ENCODE peak calls at places on chromosomes 1 and 21, in four cellular contexts. C is IMR-90, M is neuronal stem cell, O is H1. F is an unnamed sample.

GRCh38 chr1:159869173-159869572 is 6.7 kb upstream of the VSIG8 start:
- DNase-seq in M (no peak), C (peak; percentile 86), O (no peak), F (peak; percentile 68)

GRCh38 chr1:46223472-46223943 is 20.4 kb downstream of the LURAP1 start:
- DNase-seq in C (peak; percentile 93), M (peak; percentile 71), O (peak; percentile 63), F (peak; percentile 88)

GRCh38 chr1:225445644-225446297 is 17.9 kb upstream of the LBR start:
- DNase-seq in O (no peak), M (no peak), C (no peak), F (no peak)

GRCh38 chr1:150963535-150964489 is 10.8 kb downstream of the CERS2 start:
- DNase-seq in M (no peak), O (no peak), C (no peak), F (no peak)

GRCh38 chr1:28860332-28861073 is 48.5 kb downstream of the OPRD1 start:
- DNase-seq in M (no peak), C (no peak), O (no peak), F (peak; percentile 6)

GRCh38 chr1:188463919-188464318 is 1635.2 kb downstream of the PLA2G4A start:
- DNase-seq in M (no peak), O (no peak), C (peak; percentile 23), F (no peak)

GRCh38 chr21:36646011-36646410 is 52.9 kb upstream of the SIM2 start:
- DNase-seq in C (no peak), M (no peak), O (no peak), F (no peak)

GRCh38 chr1:76254165-76255043 is 179.9 kb downstream of the ST6GALNAC3 start:
- DNase-seq in C (no peak), O (no peak), M (no peak), F (peak; percentile 62)

GRCh38 chr1:2001773-2002411 is 1.7 kb downstream of the CFAP74 start:
- DNase-seq in O (no peak), C (no peak), M (no peak), F (no peak)

GRCh38 chr1:74835046-74835445 is 102.1 kb downstream of the TYW3 start:
- DNase-seq in M (no peak), O (no peak), C (peak; percentile 85), F (no peak)

GRCh38 chr1:248847181-248847955 is 9.3 kb downstream of the ZNF672 start:
- DNase-seq in C (no peak), O (no peak), M (no peak), F (no peak)

GRCh38 chr1:168991667-168992475 is 114.6 kb upstream of the ATP1B1 start:
- DNase-seq in M (no peak), O (no peak), C (no peak), F (no peak)

GRCh38 chr1:209063816-209064664 is 519.5 kb upstream of the CAMK1G start:
- DNase-seq in M (no peak), C (no peak), O (no peak), F (no peak)

GRCh38 chr1:155017946-155018316 is 15.3 kb downstream of the ZBTB7B start:
- DNase-seq in C (no peak), O (peak; percentile 56), M (no peak), F (no peak)

GRCh38 chr1:88681223-88681622 is 2.9 kb upstream of the PKN2 start:
- DNase-seq in O (no peak), C (no peak), M (no peak), F (no peak)

GRCh38 chr1:65238010-65238409 is 71.3 kb upstream of the DNAJC6 start:
- DNase-seq in O (no peak), C (no peak), M (no peak), F (no peak)

GRCh38 chr1:65479805-65480204 is 59.3 kb downstream of the LEPR start:
- DNase-seq in C (no peak), M (no peak), O (no peak), F (no peak)

GRCh38 chr1:94334764-94335163 is 83.4 kb upstream of the ABCD3 start:
- DNase-seq in M (no peak), O (no peak), C (no peak), F (no peak)

GRCh38 chr1:94335447-94335846 is 82.7 kb upstream of the ABCD3 start:
- DNase-seq in O (no peak), M (no peak), C (no peak), F (no peak)

GRCh38 chr1:94332516-94332915 is 85.7 kb upstream of the ABCD3 start:
- DNase-seq in C (no peak), M (no peak), O (no peak), F (no peak)

GRCh38 chr1:94334156-94334555 is 84.0 kb upstream of the ABCD3 start:
- DNase-seq in C (peak; percentile 16), M (no peak), O (no peak), F (no peak)

DNA sequence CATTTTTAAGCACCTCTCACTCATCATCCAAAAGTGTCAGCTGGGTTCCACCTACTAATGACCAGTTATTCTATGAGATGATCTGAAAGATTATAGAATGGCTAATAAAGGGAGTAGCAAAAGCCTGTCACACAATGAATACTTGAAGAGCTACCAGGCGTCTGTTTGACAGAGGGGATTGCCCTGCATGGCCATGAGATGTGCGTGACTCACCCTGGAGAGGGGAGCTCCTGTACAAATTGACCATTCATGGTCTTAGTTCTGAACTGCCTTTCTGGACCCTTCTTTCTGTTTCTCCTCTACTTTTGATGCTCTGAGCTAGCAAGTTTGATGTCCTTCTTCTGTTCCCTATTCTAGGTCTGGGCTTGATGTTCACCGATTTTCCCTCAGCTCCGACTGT is 85.2 kb upstream of the ABCD3 start:
- DNase-seq in O (no peak), C (peak; percentile 72), M (no peak), F (peak; percentile 70)
- H4K8ac ChIP-seq in O (no peak overlapping the region), C (peak overlapping the region; percentile 64), M (no peak overlapping the region), F (no peak overlapping the region)

GRCh38 chr1:204275695-204276596 is 62.2 kb upstream of the GOLT1A start:
- DNase-seq in O (no peak), C (no peak), M (no peak), F (peak; percentile 12)
- H3K27ac ChIP-seq in O (no peak overlapping the region), C (no peak overlapping the region), M (no peak overlapping the region), F (no peak overlapping the region)

GRCh38 chr1:203589201-203589600 is 37.4 kb upstream of the ATP2B4 start:
- DNase-seq in M (no peak), O (no peak), C (no peak), F (no peak)
- H4K8ac ChIP-seq in M (no peak overlapping the region), O (no peak overlapping the region), C (peak overlapping the region; percentile 13), F (no peak overlapping the region)

GRCh38 chr21:38985423-38986378 is 180.0 kb downstream of the ETS2 start:
- DNase-seq in O (no peak), C (peak; percentile 93), M (no peak), F (peak; percentile 60)
- H3K27ac ChIP-seq in O (no peak overlapping the region), C (peak overlapping the region; percentile 78), M (no peak overlapping the region), F (peak overlapping the region; percentile 13)

GRCh38 chr1:91022518-91022929 is 689 bp upstream of the ZNF644 start:
- DNase-seq in M (no peak), C (no peak), O (no peak), F (no peak)
- H4K8ac ChIP-seq in M (peak overlapping the region; percentile 1), C (peak overlapping the region; percentile 97), O (peak overlapping the region; percentile 100), F (peak overlapping the region; percentile 92)

GRCh38 chr1:117580436-117580835 is 25.4 kb upstream of the TENT5C start:
- DNase-seq in C (no peak), O (no peak), M (no peak), F (no peak)

GRCh38 chr1:117581391-117581943 is 24.4 kb upstream of the TENT5C start:
- DNase-seq in M (no peak), C (no peak), O (no peak), F (no peak)

GRCh38 chr1:117578466-117578865 is 27.4 kb upstream of the TENT5C start:
- DNase-seq in O (no peak), M (no peak), C (no peak), F (no peak)

GRCh38 chr1:117580882-117581281 is 25.0 kb upstream of the TENT5C start:
- DNase-seq in C (no peak), O (no peak), M (no peak), F (no peak)

GRCh38 chr1:117579221-117579906 is 26.5 kb upstream of the TENT5C start:
- DNase-seq in C (no peak), O (no peak), M (no peak), F (no peak)
- H3K27ac ChIP-seq in C (no peak overlapping the region), O (no peak overlapping the region), M (no peak overlapping the region), F (no peak overlapping the region)

GRCh38 chr1:156704930-156705320 is 458 bp downstream of the CRABP2 start:
- DNase-seq in C (peak; percentile 75), M (no peak), O (peak; percentile 64), F (peak; percentile 73)

GRCh38 chr1:156704166-156704711 is 1.1 kb downstream of the CRABP2 start:
- DNase-seq in O (no peak), M (no peak), C (no peak), F (no peak)

GRCh38 chr1:156705918-156706646 is 699 bp upstream of the CRABP2 start:
- DNase-seq in M (peak; percentile 95), O (peak; percentile 98), C (peak; percentile 34), F (peak; percentile 71)

GRCh38 chr1:156706647-156707008 is 1.2 kb upstream of the CRABP2 start:
- DNase-seq in M (peak; percentile 78), C (no peak), O (no peak), F (peak; percentile 66)

GRCh38 chr1:156705321-156705917 is at the start of gene CRABP2:
- DNase-seq in C (no peak), M (peak; percentile 78), O (peak; percentile 64), F (peak; percentile 52)
- H4K8ac ChIP-seq in C (peak within 1 kb of the TSS; percentile 88), M (no peak within 1 kb of the TSS), O (peak within 1 kb of the TSS; percentile 85), F (peak within 1 kb of the TSS; percentile 96)

DNA sequence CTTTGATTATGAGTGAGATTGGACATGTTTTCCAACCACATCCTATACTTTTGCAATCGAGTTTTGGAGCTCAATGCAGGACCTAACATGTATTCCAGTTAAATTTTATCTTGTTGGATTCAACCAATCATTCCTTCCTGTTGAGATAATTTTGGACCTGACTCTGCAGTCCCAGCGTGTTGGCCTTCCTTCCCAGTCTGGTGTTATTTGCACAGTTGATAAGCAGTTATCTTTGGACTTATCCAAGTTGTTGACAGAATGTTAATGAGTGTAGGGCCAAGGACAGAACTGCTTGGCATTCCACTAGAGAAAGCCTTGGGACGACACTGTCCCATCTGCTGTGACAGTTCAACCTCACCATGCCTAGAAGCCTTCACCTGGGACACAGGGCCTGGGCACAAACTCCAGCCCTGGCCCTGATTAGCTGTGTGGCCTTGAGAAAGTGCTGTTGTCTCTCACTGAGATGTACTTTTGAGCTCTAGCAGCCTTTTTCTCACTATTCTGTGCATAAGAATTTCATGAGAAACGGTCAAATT is 104.1 kb upstream of the SLC25A33 start:
- DNase-seq in M (no peak), C (no peak), O (no peak), F (no peak)
- H3K27ac ChIP-seq in M (no peak overlapping the region), C (no peak overlapping the region), O (no peak overlapping the region), F (no peak overlapping the region)

DNA sequence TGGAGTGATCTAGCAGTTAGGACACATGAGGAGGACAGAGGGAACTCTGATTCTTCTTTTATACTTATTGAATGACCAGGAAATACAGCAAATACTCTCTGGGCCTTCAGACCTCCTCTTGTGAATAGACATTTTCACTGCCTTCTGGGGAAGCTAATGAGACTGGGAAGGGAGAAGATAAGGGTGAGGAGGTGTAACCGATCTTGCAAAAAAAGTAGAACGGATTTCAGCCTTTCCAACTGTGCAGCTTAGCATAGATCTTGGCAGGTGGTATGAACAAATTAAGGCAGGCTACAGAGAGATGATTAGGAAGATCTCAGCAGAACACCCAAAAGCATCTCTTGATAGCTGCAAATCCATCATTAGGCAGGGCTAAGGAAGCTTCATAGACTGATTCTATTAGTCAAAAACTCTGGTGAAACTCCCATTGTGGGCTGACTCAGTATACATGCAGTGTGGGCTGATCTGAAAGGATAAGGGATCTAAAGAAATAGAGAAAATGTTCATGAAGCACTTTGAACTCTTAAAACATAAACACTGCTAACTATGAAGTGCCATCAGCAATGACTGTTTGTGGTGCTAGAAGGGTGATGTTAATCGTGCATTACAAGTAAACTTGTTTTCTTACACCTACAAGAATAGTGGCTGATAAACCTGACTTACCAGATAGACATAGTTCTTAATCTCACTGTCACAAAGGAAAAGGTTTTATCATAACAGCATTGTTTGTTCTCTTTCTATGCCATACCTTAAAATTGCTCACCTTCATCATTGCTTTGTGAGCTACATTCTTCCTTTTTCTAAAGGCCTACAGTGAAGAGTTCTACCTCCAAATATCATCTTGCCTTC is 85.5 kb upstream of the PALMD start:
- DNase-seq in M (no peak), C (no peak), O (no peak), F (no peak)
- H4K8ac ChIP-seq in M (no peak overlapping the region), C (no peak overlapping the region), O (no peak overlapping the region), F (no peak overlapping the region)

F was measured in mesenchymal stem cell.